ENCODE peak calls at places on chromosomes 5 and 9, in six cellular contexts. B is NCI-H460, V is heart right ventricle, L is NCI-H510A, W is cardiac fibroblast, I is putamen. H is an unnamed sample.
A peak's percentile ranks its signal among the peaks of the same experiment; 100 is the strongest.

GRCh38 chr5:175141421-175141820 is 302.6 kb downstream of the DRD1 start:
- DNase-seq in L (no peak), I (no peak), B (no peak), V (no peak), W (no peak), H (no peak)

GRCh38 chr5:113140837-113141661 is 164.5 kb downstream of the DCP2 start:
- DNase-seq in W (peak; percentile 90), L (no peak), V (no peak), B (no peak), I (peak; percentile 20), H (no peak)

GRCh38 chr9:93649610-93650261 is 73.4 kb downstream of the PHF2 start:
- DNase-seq in L (no peak), I (no peak), B (no peak), V (no peak), W (no peak), H (no peak)

GRCh38 chr5:124726631-124727362 is 19.6 kb downstream of the ZNF608 start:
- DNase-seq in V (no peak), L (no peak), W (no peak), B (no peak), I (no peak), H (no peak)

GRCh38 chr5:135350536-135350935 is 48.5 kb downstream of the MACROH2A1 start:
- DNase-seq in W (no peak), L (no peak), B (no peak), V (no peak), I (no peak), H (no peak)

GRCh38 chr5:78776637-78777036 is 128.1 kb upstream of the LHFPL2 start:
- DNase-seq in B (no peak), V (no peak), I (no peak), W (peak; percentile 52), L (no peak), H (no peak)

GRCh38 chr9:127912882-127913281 is 4.0 kb downstream of the ST6GALNAC4 start:
- DNase-seq in I (no peak), B (no peak), V (no peak), L (peak; percentile 81), W (no peak), H (no peak)

GRCh38 chr5:42483472-42484154 is 60.4 kb downstream of the GHR start:
- DNase-seq in W (peak; percentile 24), V (no peak), L (no peak), B (no peak), I (no peak), H (no peak)

GRCh38 chr5:168766038-168766700 is 187.0 kb upstream of the PANK3 start:
- DNase-seq in L (no peak), W (no peak), B (no peak), V (no peak), I (peak; percentile 81), H (peak; percentile 28)

GRCh38 chr5:42985129-42986037 is 54.7 kb downstream of the ANXA2R start:
- DNase-seq in V (no peak), L (no peak), I (no peak), W (peak; percentile 86), B (no peak), H (no peak)

GRCh38 chr5:78845487-78845886 is 139.6 kb downstream of the ARSB start:
- DNase-seq in L (no peak), B (no peak), V (no peak), W (no peak), I (no peak), H (no peak)

GRCh38 chr9:19028835-19029451 is 4.1 kb downstream of the SAXO1 start:
- DNase-seq in V (no peak), I (peak; percentile 57), W (peak; percentile 85), L (peak; percentile 33), B (peak; percentile 60), H (no peak)

GRCh38 chr5:103503065-103503464 is 59.5 kb downstream of the NUDT12 start:
- DNase-seq in B (no peak), I (no peak), L (no peak), W (no peak), V (no peak), H (no peak)

GRCh38 chr9:86098793-86099694 is at the start of gene GOLM1:
- DNase-seq in B (peak; percentile 61), L (peak; percentile 65), I (no peak), V (peak; percentile 52), W (peak; percentile 57), H (peak; percentile 59)

GRCh38 chr5:1724822-1725602 is 74.6 kb downstream of the MRPL36 start:
- DNase-seq in L (no peak), W (peak; percentile 17), V (no peak), I (no peak), B (no peak), H (no peak)

GRCh38 chr9:22206833-22207232 is 197.7 kb upstream of the CDKN2B start:
- DNase-seq in I (no peak), V (no peak), B (no peak), W (no peak), L (no peak), H (no peak)

GRCh38 chr9:16449331-16449730 is 421.1 kb downstream of the BNC2 start:
- DNase-seq in B (no peak), W (no peak), V (no peak), I (no peak), L (no peak), H (no peak)

GRCh38 chr9:117412006-117412715 is 2.7 kb downstream of the ASTN2 start:
- DNase-seq in W (no peak), B (no peak), L (no peak), V (no peak), I (no peak), H (no peak)

GRCh38 chr5:149792540-149792939 is 62.4 kb downstream of the PPARGC1B start:
- DNase-seq in B (no peak), L (no peak), W (no peak), V (no peak), I (no peak), H (no peak)

GRCh38 chr9:133939845-133940244 is 52.3 kb downstream of the VAV2 start:
- DNase-seq in W (no peak), V (no peak), L (no peak), B (no peak), I (no peak), H (no peak)

GRCh38 chr9:108163321-108164005 is 673.9 kb upstream of the KLF4 start:
- DNase-seq in W (peak; percentile 20), I (peak; percentile 71), B (no peak), V (no peak), L (no peak), H (peak; percentile 91)

GRCh38 chr5:139895647-139896046 is 100.0 kb downstream of the PSD2 start:
- DNase-seq in I (peak; percentile 29), L (no peak), B (no peak), W (no peak), V (peak; percentile 50), H (no peak)

GRCh38 chr9:24698864-24699518 is 153.3 kb upstream of the IZUMO3 start:
- DNase-seq in B (peak; percentile 0), L (no peak), V (no peak), I (no peak), W (no peak), H (no peak)

GRCh38 chr5:35067985-35068384 is 20.2 kb upstream of the AGXT2 start:
- DNase-seq in V (no peak), B (no peak), W (no peak), I (no peak), L (no peak), H (no peak)

GRCh38 chr5:150780816-150781221 is 2.3 kb downstream of the SMIM3 start:
- DNase-seq in W (peak; percentile 89), B (no peak), L (no peak), V (no peak), I (no peak), H (no peak)

GRCh38 chr5:1510631-1511030 is 13.1 kb downstream of the LPCAT1 start:
- DNase-seq in I (no peak), W (no peak), V (peak; percentile 4), B (no peak), L (no peak), H (no peak)

GRCh38 chr5:50763356-50763755 is 96.9 kb downstream of the PARP8 start:
- DNase-seq in B (no peak), L (no peak), I (no peak), W (no peak), V (no peak), H (no peak)

GRCh38 chr9:70053864-70054263 is 10.2 kb downstream of the MAMDC2 start:
- DNase-seq in W (no peak), L (no peak), I (no peak), V (no peak), B (no peak), H (no peak)

GRCh38 chr5:74639538-74640449 is 734 bp downstream of the ENC1 start:
- DNase-seq in L (peak; percentile 24), I (no peak), V (peak; percentile 53), B (no peak), W (peak; percentile 49), H (peak; percentile 48)

GRCh38 chr5:168468836-168469235 is 17.4 kb upstream of the RARS1 start:
- DNase-seq in I (no peak), L (no peak), V (no peak), W (peak; percentile 63), B (no peak), H (no peak)

GRCh38 chr5:172183881-172184280 is 4.1 kb downstream of the STK10 start:
- DNase-seq in V (no peak), L (no peak), W (no peak), B (no peak), I (no peak), H (no peak)

GRCh38 chr9:115291841-115292240 is 173.9 kb upstream of the TNC start:
- DNase-seq in L (no peak), I (peak; percentile 16), B (no peak), V (no peak), W (no peak), H (no peak)

GRCh38 chr9:34989946-34990635 is 546 bp downstream of the DNAJB5 start:
- DNase-seq in I (peak; percentile 39), B (no peak), L (no peak), V (peak; percentile 57), W (peak; percentile 40), H (peak; percentile 76)

GRCh38 chr5:181126841-181127240 is 4.1 kb downstream of the OR2V1 start:
- DNase-seq in W (no peak), B (no peak), L (no peak), I (no peak), V (no peak), H (no peak)

GRCh38 chr9:136674786-136675349 is 12.2 kb downstream of the EGFL7 start:
- DNase-seq in L (no peak), B (no peak), I (no peak), W (no peak), V (peak; percentile 62), H (no peak)

GRCh38 chr5:151868451-151868850 is 56.2 kb downstream of the GLRA1 start:
- DNase-seq in I (no peak), V (no peak), W (no peak), L (no peak), B (no peak), H (no peak)

GRCh38 chr9:134733480-134734232 is 92.1 kb downstream of the COL5A1 start:
- DNase-seq in B (no peak), I (no peak), W (no peak), L (no peak), V (no peak), H (no peak)

GRCh38 chr5:174303437-174304045 is 258.0 kb downstream of the NSG2 start:
- DNase-seq in V (no peak), I (no peak), L (no peak), B (no peak), W (no peak), H (peak; percentile 27)

GRCh38 chr9:136363606-136364368 is at the start of gene DNLZ:
- DNase-seq in V (peak; percentile 89), I (peak; percentile 79), L (peak; percentile 70), B (peak; percentile 79), W (peak; percentile 82), H (peak; percentile 89)

H was measured in head of caudate nucleus.